ENCODE peak calls at places on chromosomes 7 and 10, in four cellular contexts. U is CD4-positive, CD25-positive, alpha-beta regulatory T cell; Q is adipocyte; S is PC-3. P is an unnamed sample.
A peak's percentile ranks its signal among the peaks of the same experiment; 100 is the strongest.

GRCh38 chr7:18053177-18053928 is 25.7 kb upstream of the PRPS1L1 start:
- DNase-seq in Q (no peak), U (no peak), S (peak; percentile 3), P (no peak)

GRCh38 chr7:37247881-37248280 is 200.8 kb downstream of the ELMO1 start:
- DNase-seq in U (no peak), Q (peak; percentile 62), S (peak; percentile 17), P (no peak)

GRCh38 chr7:138075350-138075749 is 909 bp upstream of the AKR1D1 start:
- DNase-seq in S (no peak), U (no peak), Q (no peak), P (no peak)

GRCh38 chr10:110528224-110528997 is 30.7 kb downstream of the DUSP5 start:
- DNase-seq in Q (peak; percentile 69), U (no peak), S (no peak), P (no peak)

GRCh38 chr7:49443515-49443914 is 329.9 kb upstream of the VWC2 start:
- DNase-seq in S (no peak), U (no peak), Q (no peak), P (no peak)

GRCh38 chr7:80884511-80885195 is 34.2 kb downstream of the SEMA3C start:
- DNase-seq in Q (peak; percentile 73), S (no peak), U (no peak), P (no peak)

GRCh38 chr7:20403356-20403755 is 72.7 kb downstream of the ITGB8 start:
- DNase-seq in U (no peak), S (no peak), Q (peak; percentile 72), P (peak; percentile 69)

GRCh38 chr10:69686866-69687265 is 56.8 kb downstream of the FAM241B start:
- DNase-seq in Q (no peak), U (no peak), S (no peak), P (no peak)

GRCh38 chr10:70679498-70679897 is 7.2 kb downstream of the ADAMTS14 start:
- DNase-seq in U (no peak), Q (peak; percentile 88), S (no peak), P (no peak)

GRCh38 chr10:17351506-17351905 is 102.9 kb downstream of the ST8SIA6 start:
- DNase-seq in Q (no peak), U (no peak), S (no peak), P (no peak)

GRCh38 chr7:151597541-151597940 is 77.8 kb upstream of the RHEB start:
- DNase-seq in Q (no peak), S (no peak), U (no peak), P (no peak)

GRCh38 chr7:78148166-78148894 is 349.8 kb downstream of the PHTF2 start:
- DNase-seq in S (no peak), Q (peak; percentile 41), U (no peak), P (no peak)

GRCh38 chr10:112811741-112812551 is 138.1 kb upstream of the TCF7L2 start:
- DNase-seq in Q (peak; percentile 97), U (no peak), S (peak; percentile 96), P (no peak)

GRCh38 chr7:1229334-1229935 is 3.2 kb upstream of the UNCX start:
- DNase-seq in Q (no peak), U (no peak), S (no peak), P (no peak)

GRCh38 chr7:106542550-106543220 is 118.3 kb downstream of the CCDC71L start:
- DNase-seq in Q (peak; percentile 88), U (peak; percentile 1), S (peak; percentile 85), P (peak; percentile 73)

GRCh38 chr7:133570321-133570720 is 317.4 kb downstream of the EXOC4 start:
- DNase-seq in U (no peak), Q (no peak), S (no peak), P (no peak)

GRCh38 chr10:90028312-90028711 is 326.9 kb downstream of the KIF20B start:
- DNase-seq in U (no peak), S (no peak), Q (no peak), P (no peak)

GRCh38 chr7:32958046-32959025 is 1.1 kb downstream of the FKBP9 start:
- DNase-seq in S (no peak), Q (peak; percentile 72), U (no peak), P (peak; percentile 11)

GRCh38 chr10:105149371-105149871 is 508.3 kb downstream of the SORCS3 start:
- DNase-seq in Q (no peak), U (no peak), S (peak; percentile 20), P (no peak)

GRCh38 chr7:1611708-1612241 is 41.9 kb upstream of the PSMG3 start:
- DNase-seq in S (peak; percentile 24), Q (peak; percentile 95), U (no peak), P (no peak)

GRCh38 chr10:61992683-61993629 is 91.5 kb downstream of the ARID5B start:
- DNase-seq in S (peak; percentile 50), U (peak; percentile 52), Q (peak; percentile 94), P (peak; percentile 15)

GRCh38 chr10:33798754-33799153 is 464.3 kb upstream of the NRP1 start:
- DNase-seq in S (peak; percentile 30), Q (no peak), U (no peak), P (no peak)

GRCh38 chr7:115499966-115500365 is 530.6 kb downstream of the TFEC start:
- DNase-seq in U (no peak), S (peak; percentile 37), Q (peak; percentile 53), P (no peak)

GRCh38 chr10:6977641-6978627 is 397.9 kb upstream of the PRKCQ start:
- DNase-seq in S (no peak), Q (no peak), U (no peak), P (no peak)

GRCh38 chr10:5595591-5596590 is 70.5 kb downstream of the ASB13 start:
- DNase-seq in S (peak; percentile 89), Q (peak; percentile 71), U (no peak), P (peak; percentile 40)

GRCh38 chr7:45347804-45348203 is 190.2 kb downstream of the RAMP3 start:
- DNase-seq in S (peak; percentile 80), Q (peak; percentile 48), U (no peak), P (peak; percentile 92)

GRCh38 chr7:116610210-116610609 is 61.8 kb upstream of the MET start:
- DNase-seq in Q (no peak), U (no peak), S (peak; percentile 22), P (no peak)

GRCh38 chr10:112815238-112816032 is 134.6 kb upstream of the TCF7L2 start:
- DNase-seq in Q (peak; percentile 53), S (peak; percentile 64), U (no peak), P (no peak)

GRCh38 chr10:112213836-112214235 is 30.3 kb upstream of the GPAM start:
- DNase-seq in S (no peak), U (no peak), Q (no peak), P (peak; percentile 72)

GRCh38 chr7:135981958-135982646 is 4.9 kb upstream of the MTPN start:
- DNase-seq in U (no peak), Q (no peak), S (no peak), P (no peak)

GRCh38 chr10:8444630-8445029 is 390.1 kb downstream of the GATA3 start:
- DNase-seq in Q (no peak), S (peak; percentile 11), U (no peak), P (peak; percentile 76)

GRCh38 chr7:80699030-80699638 is 60.7 kb downstream of the CD36 start:
- DNase-seq in S (peak; percentile 85), Q (peak; percentile 87), U (no peak), P (no peak)

GRCh38 chr10:73802276-73802991 is 9.0 kb downstream of the NDST2 start:
- DNase-seq in Q (no peak), S (peak; percentile 59), U (no peak), P (no peak)

GRCh38 chr10:73798927-73799563 is 12.4 kb downstream of the NDST2 start:
- DNase-seq in U (no peak), Q (no peak), S (no peak), P (no peak)

GRCh38 chr10:73801253-73801590 is 10.2 kb downstream of the NDST2 start:
- DNase-seq in S (no peak), U (no peak), Q (no peak), P (no peak)

GRCh38 chr10:73799899-73800559 is 11.4 kb downstream of the NDST2 start:
- DNase-seq in S (no peak), Q (no peak), U (no peak), P (no peak)

DNA sequence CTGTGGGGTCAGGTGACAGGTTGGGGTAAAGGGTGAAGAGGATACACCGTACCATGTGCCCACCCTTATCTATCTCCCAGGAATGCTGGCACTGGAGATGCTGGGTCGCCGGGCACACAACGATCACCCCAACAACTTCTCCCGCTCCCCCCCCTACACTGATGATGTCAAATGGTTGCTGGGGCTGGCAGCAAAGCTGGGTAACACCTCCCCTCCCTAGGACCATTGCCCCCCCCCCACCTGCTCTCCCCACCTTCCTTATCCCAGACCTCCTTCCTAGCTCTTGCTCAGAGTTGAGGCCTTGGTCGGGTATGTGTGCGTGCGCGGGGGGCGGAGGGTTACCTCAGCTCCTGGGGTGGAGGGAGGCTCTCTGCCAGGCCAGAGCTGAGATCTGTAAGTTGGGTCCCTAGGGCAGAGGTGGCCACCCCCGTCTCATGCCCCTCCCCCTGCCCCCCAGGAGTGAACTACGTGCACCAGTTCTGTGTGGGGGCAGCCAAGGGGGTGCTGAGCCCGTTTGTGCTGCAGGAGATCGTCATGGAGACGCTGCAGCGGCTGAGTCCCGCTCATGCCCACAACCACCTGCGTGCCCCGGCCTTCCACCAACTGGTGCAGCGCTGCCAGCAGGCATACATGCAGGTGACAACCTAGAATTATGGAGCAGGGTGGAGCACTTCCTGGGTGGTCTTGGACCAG is 10.7 kb downstream of the NDST2 start:
- DNase-seq in Q (no peak), U (no peak), S (no peak), P (no peak)
- H3K36me3 ChIP-seq in Q (peaks cover 94% of the 10 kb centered on the region), U (peaks cover 57% of the 10 kb centered on the region), S (peaks cover 77% of the 10 kb centered on the region), P (peaks cover 3% of the 10 kb centered on the region)

GRCh38 chr10:102731222-102731800 is 12.4 kb upstream of the WBP1L start:
- DNase-seq in S (no peak), Q (no peak), U (no peak), P (peak; percentile 23)
- H3K36me3 ChIP-seq in S (no peaks in the 10 kb centered on the region), Q (peaks cover 3% of the 10 kb centered on the region), U (peaks cover 33% of the 10 kb centered on the region), P (peaks cover 43% of the 10 kb centered on the region)

DNA sequence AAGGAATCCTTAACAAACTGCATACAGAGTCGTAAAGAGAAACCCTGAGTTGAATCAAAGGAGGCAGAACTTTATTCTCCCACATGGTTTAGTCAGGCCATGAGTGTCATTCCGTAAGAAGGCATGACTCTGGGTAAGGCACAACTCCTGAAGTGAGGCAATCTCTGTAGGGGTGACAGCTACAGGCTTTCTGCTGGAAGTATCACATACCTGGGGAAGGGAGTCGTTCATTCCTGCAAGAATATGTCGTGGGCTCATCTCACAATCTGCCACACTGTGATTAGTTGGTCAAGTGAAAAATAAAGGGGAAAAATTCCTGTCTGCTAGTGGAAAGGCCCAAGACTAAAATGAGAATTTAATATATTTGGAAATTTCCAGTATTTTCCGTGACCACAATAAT is 392.6 kb downstream of the POM121L12 start:
- DNase-seq in U (no peak), Q (no peak), S (no peak), P (no peak)
- H3K36me3 ChIP-seq in U (no peaks in the 10 kb centered on the region), Q (no peaks in the 10 kb centered on the region), S (no peaks in the 10 kb centered on the region), P (no peaks in the 10 kb centered on the region)

DNA sequence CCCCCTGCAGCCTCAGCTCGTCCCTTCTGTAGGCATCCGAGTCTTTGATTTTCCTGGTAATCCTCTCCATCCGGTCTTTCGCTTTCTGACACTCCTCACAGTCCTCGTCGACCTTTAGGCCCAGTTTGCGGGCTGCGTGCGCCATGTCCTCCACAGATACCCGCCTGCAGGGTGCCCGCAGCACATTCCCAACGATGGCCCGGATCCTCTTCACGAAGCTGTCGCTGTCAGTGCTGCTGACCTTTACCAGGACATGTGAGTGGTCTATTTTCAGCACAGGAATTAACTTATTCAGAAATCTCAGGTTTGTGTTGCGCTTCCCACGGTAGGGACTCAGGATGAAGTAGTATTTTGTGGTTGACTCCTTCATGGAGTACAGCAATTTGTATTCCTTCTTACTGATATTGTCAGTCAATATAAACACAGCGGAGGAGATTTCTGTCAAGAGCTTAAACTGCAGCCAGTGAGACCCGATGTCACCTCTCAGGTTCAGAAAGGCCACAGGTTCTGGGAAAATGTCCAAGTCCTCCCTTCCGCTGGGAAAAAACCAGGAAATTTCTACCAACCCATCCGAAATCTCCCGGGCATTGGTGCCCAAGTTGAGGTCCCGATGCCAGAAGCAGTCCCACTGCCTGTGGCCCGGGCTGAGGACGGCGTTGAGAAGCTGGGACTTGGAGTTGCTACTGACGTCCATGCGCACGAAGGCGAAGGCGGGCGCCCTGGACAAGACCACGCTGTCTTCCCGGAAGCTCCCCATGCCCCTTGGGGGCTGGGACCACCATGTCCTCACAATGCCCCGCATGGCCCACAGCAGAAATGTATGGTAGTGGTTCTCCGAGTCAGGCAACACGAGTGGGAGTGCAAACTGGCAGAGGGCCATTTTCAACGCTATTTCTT is 8.9 kb upstream of the MRPS24 start:
- DNase-seq in S (no peak), U (no peak), Q (no peak), P (no peak)
- H3K36me3 ChIP-seq in S (peaks cover 61% of the 10 kb centered on the region), U (peaks cover 59% of the 10 kb centered on the region), Q (peaks cover 70% of the 10 kb centered on the region), P (peaks cover 52% of the 10 kb centered on the region)

P was measured in BE2C.